ENCODE peak calls at places on chromosomes 16 and 17, in ten cellular contexts. D is tibial nerve, J is chondrocyte, S is brain microvascular endothelial cell, Z is SK-N-SH, W is WTC11, H is left ventricle myocardium inferior, A is PC-9, T is heart left ventricle, K is fibroblast of lung. N is an unnamed sample.

GRCh38 chr17:48542114-48542955 is 2.6 kb downstream of the HOXB2 start:
- DNase-seq in J (no peak), A (no peak), H (no peak), K (no peak), Z (no peak), W (no peak), S (no peak), T (no peak), D (no peak), N (no peak)

GRCh38 chr17:70239391-70239826 is 70.1 kb downstream of the KCNJ2 start:
- DNase-seq in W (no peak), S (no peak), A (no peak), Z (no peak), J (no peak), D (no peak), T (no peak), K (peak), H (no peak), N (no peak)

GRCh38 chr16:27374794-27375499 is 27.0 kb upstream of the IL21R start:
- DNase-seq in S (peak), D (peak), W (peak), A (peak), J (no peak), Z (peak), K (peak), H (peak), T (peak), N (no peak)

GRCh38 chr17:76134911-76135809 is 5.9 kb downstream of the FOXJ1 start:
- DNase-seq in H (no peak), W (peak), Z (no peak), D (no peak), K (no peak), S (no peak), A (no peak), T (peak), J (peak), N (no peak)

GRCh38 chr17:7438050-7438614 is 1.2 kb upstream of the FGF11 start:
- DNase-seq in W (peak), S (no peak), H (peak), J (no peak), Z (no peak), D (no peak), A (no peak), T (peak), K (no peak), N (no peak)

GRCh38 chr16:12833939-12834338 is 30.3 kb upstream of the CPPED1 start:
- DNase-seq in Z (peak), A (peak), D (no peak), H (no peak), K (peak), S (no peak), W (peak), J (no peak), T (no peak), N (no peak)

GRCh38 chr16:31474173-31474714 is 2.3 kb downstream of the TGFB1I1 start:
- DNase-seq in Z (no peak), K (peak), S (peak), A (no peak), J (no peak), H (no peak), W (no peak), T (no peak), D (no peak), N (no peak)

GRCh38 chr17:16987830-16988601 is 16.1 kb upstream of the TNFRSF13B start:
- DNase-seq in T (peak), Z (no peak), W (no peak), J (no peak), K (peak), H (peak), D (peak), S (peak), A (peak), N (no peak)

GRCh38 chr17:4631431-4631830 is 10.0 kb downstream of the ALOX15 start:
- DNase-seq in S (no peak), K (no peak), A (no peak), Z (no peak), T (no peak), J (no peak), W (no peak), H (no peak), D (no peak), N (no peak)

GRCh38 chr16:67186550-67186950 is 2.8 kb upstream of the MATCAP1 start:
- DNase-seq in W (peak), A (peak), D (no peak), S (no peak), Z (no peak), H (no peak), K (no peak), T (no peak), J (no peak), N (no peak)

GRCh38 chr16:87190288-87191240 is 126.6 kb downstream of the C16orf95 start:
- DNase-seq in Z (no peak), K (peak), S (no peak), H (no peak), T (no peak), D (no peak), J (no peak), W (no peak), A (no peak), N (no peak)

GRCh38 chr17:51601622-51602261 is 341.4 kb downstream of the UTP18 start:
- DNase-seq in D (no peak), S (no peak), T (no peak), A (no peak), H (no peak), K (no peak), W (no peak), Z (no peak), J (no peak), N (no peak)

GRCh38 chr17:2062571-2063183 is 7.8 kb downstream of the HIC1 start:
- DNase-seq in Z (no peak), D (no peak), S (peak), T (peak), A (no peak), H (no peak), K (peak), W (no peak), J (no peak), N (no peak)

GRCh38 chr17:73439597-73439996 is 127.8 kb upstream of the CDC42EP4 start:
- DNase-seq in A (no peak), H (no peak), W (no peak), S (no peak), Z (no peak), T (no peak), J (no peak), D (no peak), K (no peak), N (no peak)

GRCh38 chr16:57970319-57970718 is 609 bp downstream of the CNGB1 start:
- DNase-seq in J (no peak), K (no peak), W (no peak), S (no peak), A (no peak), T (no peak), D (no peak), Z (no peak), H (no peak), N (no peak)

GRCh38 chr17:79007504-79008381 is 1.8 kb downstream of the CANT1 start:
- DNase-seq in W (no peak), Z (no peak), D (no peak), A (no peak), K (no peak), S (no peak), H (no peak), J (no peak), T (no peak), N (no peak)

GRCh38 chr17:5912927-5913565 is 157.1 kb upstream of the WSCD1 start:
- DNase-seq in J (no peak), H (no peak), D (no peak), T (no peak), W (no peak), A (no peak), S (no peak), Z (no peak), K (no peak), N (no peak)

GRCh38 chr16:78955206-78955605 is 645.3 kb downstream of the MAF start:
- DNase-seq in T (no peak), A (no peak), J (no peak), H (no peak), D (no peak), W (no peak), K (no peak), Z (no peak), S (no peak), N (no peak)

GRCh38 chr17:63702223-63702577 is 2.3 kb upstream of the LIMD2 start:
- DNase-seq in K (no peak), W (no peak), Z (no peak), J (no peak), D (no peak), H (no peak), A (no peak), T (no peak), S (no peak), N (no peak)

GRCh38 chr16:12646490-12647274 is 157.0 kb downstream of the CPPED1 start:
- DNase-seq in S (peak), A (no peak), T (no peak), D (peak), Z (peak), K (peak), J (no peak), H (no peak), W (no peak), N (no peak)

GRCh38 chr16:2952679-2953078 is 11.4 kb upstream of the KREMEN2 start:
- DNase-seq in Z (no peak), W (no peak), S (no peak), J (peak), H (no peak), K (no peak), T (no peak), D (no peak), A (no peak), N (no peak)

GRCh38 chr16:76157629-76158028 is 119.6 kb upstream of the CNTNAP4 start:
- DNase-seq in K (no peak), J (no peak), T (no peak), Z (no peak), D (no peak), S (no peak), H (no peak), A (no peak), W (no peak), N (no peak)

GRCh38 chr17:78759203-78759968 is 22.7 kb downstream of the CYTH1 start:
- DNase-seq in K (peak), A (no peak), T (peak), D (no peak), H (peak), J (no peak), W (no peak), Z (peak), S (peak), N (no peak)

GRCh38 chr17:73983623-73984410 is 219.7 kb upstream of the RPL38 start:
- DNase-seq in Z (no peak), J (no peak), H (no peak), K (no peak), T (no peak), A (no peak), W (no peak), S (no peak), D (no peak), N (no peak)

GRCh38 chr17:22694362-22695227 is 1002.3 kb downstream of the KCNJ18 start:
- DNase-seq in S (no peak), Z (peak), W (no peak), A (no peak), D (no peak), T (no peak), H (no peak), K (no peak), J (no peak), N (no peak)

GRCh38 chr16:25493136-25493811 is 198.5 kb upstream of the HS3ST4 start:
- DNase-seq in T (no peak), K (peak), H (no peak), J (no peak), D (no peak), A (no peak), Z (no peak), S (no peak), W (no peak), N (no peak)

GRCh38 chr17:50093246-50093645 is 1.9 kb upstream of the PDK2 start:
- DNase-seq in Z (no peak), T (no peak), S (no peak), J (no peak), D (no peak), K (no peak), W (no peak), H (no peak), A (peak), N (no peak)

GRCh38 chr16:67302882-67303434 is 23.6 kb downstream of the KCTD19 start:
- DNase-seq in W (no peak), J (peak), H (no peak), D (no peak), S (no peak), Z (peak), K (no peak), A (no peak), T (no peak), N (no peak)

GRCh38 chr17:73744411-73744810 is 100.2 kb upstream of the SDK2 start:
- DNase-seq in J (no peak), A (no peak), T (no peak), S (no peak), K (no peak), H (no peak), D (no peak), W (no peak), Z (no peak), N (no peak)

GRCh38 chr17:30363715-30364202 is 15.0 kb upstream of the CPD start:
- DNase-seq in Z (no peak), J (no peak), A (peak), H (no peak), S (no peak), D (no peak), T (no peak), W (no peak), K (peak), N (no peak)

GRCh38 chr17:45301674-45302073 is 15.1 kb downstream of the MAP3K14 start:
- DNase-seq in K (no peak), W (no peak), D (no peak), A (no peak), S (no peak), T (no peak), Z (no peak), H (no peak), J (no peak), N (no peak)

GRCh38 chr17:72117748-72118587 is 2.9 kb upstream of the SOX9 start:
- DNase-seq in Z (peak), H (no peak), J (no peak), D (no peak), A (no peak), S (no peak), T (no peak), W (peak), K (no peak), N (no peak)

GRCh38 chr16:49473131-49473530 is 99.5 kb downstream of the C16orf78 start:
- DNase-seq in H (no peak), J (peak), S (no peak), D (no peak), W (no peak), K (no peak), A (no peak), T (no peak), Z (no peak), N (peak)

GRCh38 chr16:4337540-4338088 is 13.5 kb downstream of the PAM16 start:
- DNase-seq in T (no peak), H (no peak), A (no peak), S (no peak), J (no peak), K (no peak), D (no peak), W (no peak), Z (no peak), N (no peak)

GRCh38 chr16:4338712-4339299 is 12.3 kb downstream of the PAM16 start:
- DNase-seq in T (no peak), J (no peak), H (no peak), W (no peak), K (no peak), S (no peak), Z (no peak), A (no peak), D (no peak), N (no peak)

GRCh38 chr16:4336701-4337539 is 14.2 kb downstream of the PAM16 start:
- DNase-seq in D (no peak), H (no peak), S (no peak), J (no peak), A (no peak), W (no peak), K (no peak), Z (no peak), T (no peak), N (no peak)

GRCh38 chr16:4339455-4339854 is 11.7 kb downstream of the PAM16 start:
- DNase-seq in S (no peak), H (no peak), W (no peak), D (no peak), K (no peak), T (no peak), J (no peak), Z (no peak), A (no peak), N (no peak)

GRCh38 chr16:4338125-4338582 is 13.0 kb downstream of the PAM16 start:
- DNase-seq in K (no peak), J (no peak), T (no peak), S (no peak), D (no peak), W (no peak), Z (no peak), H (no peak), A (no peak), N (no peak)
- TF ChIP-seq CTCF in K (no peak), J (no peak), T (no peak), S (peak), D (no peak), W (no peak), Z (no peak), H (no peak), A (no peak), N (no peak)

DNA sequence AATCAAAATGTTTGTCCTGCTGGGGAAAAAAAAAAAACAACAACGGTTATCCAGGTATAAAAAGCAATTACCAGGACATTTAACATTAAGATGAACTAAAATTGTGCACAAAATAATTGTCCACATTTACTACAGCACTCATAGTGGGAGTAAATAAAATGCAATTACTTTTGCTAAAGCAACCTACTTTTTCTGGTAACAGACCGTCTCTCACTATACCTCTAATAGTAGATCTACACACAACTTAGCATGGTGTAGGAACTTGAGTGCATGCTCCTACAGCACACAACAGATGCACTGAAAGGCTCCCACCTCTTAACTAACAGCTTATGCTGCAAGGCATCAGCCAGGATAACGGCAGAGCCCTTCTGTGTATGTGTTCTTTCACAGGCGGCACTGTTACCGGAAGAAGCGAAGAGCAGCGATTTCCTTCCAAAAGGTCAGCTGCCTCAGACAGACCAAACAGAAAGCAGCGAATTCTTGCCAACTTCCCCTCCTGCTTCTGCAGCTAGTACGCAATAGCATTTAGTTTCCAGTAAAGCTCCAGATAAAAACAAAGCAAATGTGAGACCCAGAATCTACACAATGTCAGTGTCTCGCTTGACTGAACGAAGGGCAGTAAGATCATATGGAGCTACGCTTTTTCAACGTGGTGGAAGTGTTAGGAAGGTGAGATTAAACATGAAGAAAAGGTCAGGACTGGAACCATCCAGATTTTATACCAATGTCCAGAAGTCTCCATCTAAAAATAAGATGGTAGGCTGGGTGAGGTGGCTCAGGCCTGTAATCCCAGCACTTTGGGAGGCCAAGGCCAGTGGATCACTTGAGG is 27.6 kb downstream of the STAT5B start:
- DNase-seq in W (no peak), A (no peak), T (peak), D (peak), S (peak), Z (peak), J (no peak), H (peak), K (peak), N (no peak)
- TF ChIP-seq CTCF in W (no peak), A (no peak), T (no peak), D (no peak), S (peak), Z (no peak), J (peak), H (no peak), K (peak), N (no peak)

GRCh38 chr16:35185366-35186044 is 1726.1 kb downstream of the TP53TG3F start:
- DNase-seq in T (no peak), J (peak), S (no peak), D (no peak), W (no peak), Z (no peak), H (no peak), K (no peak), A (no peak), N (no peak)

GRCh38 chr16:35184356-35184870 is 1725.0 kb downstream of the TP53TG3F start:
- DNase-seq in T (no peak), A (peak), S (no peak), J (peak), Z (no peak), W (no peak), K (no peak), H (no peak), D (no peak), N (no peak)

GRCh38 chr16:35186045-35186759 is 1726.8 kb downstream of the TP53TG3F start:
- DNase-seq in W (no peak), D (no peak), A (peak), H (no peak), J (peak), T (no peak), K (no peak), Z (no peak), S (no peak), N (no peak)

GRCh38 chr16:35187665-35188225 is 1728.3 kb downstream of the TP53TG3F start:
- DNase-seq in D (no peak), S (no peak), W (no peak), H (no peak), Z (no peak), T (no peak), J (peak), K (no peak), A (no peak), N (no peak)

GRCh38 chr16:35188288-35189155 is 1729.1 kb downstream of the TP53TG3F start:
- DNase-seq in H (no peak), T (no peak), A (no peak), W (no peak), D (no peak), S (no peak), K (no peak), Z (peak), J (peak), N (no peak)
- TF ChIP-seq CTCF in H (peak), T (no peak), A (peak), W (no peak), D (no peak), S (peak), K (no peak), Z (peak), J (no peak), N (no peak)

GRCh38 chr17:29005936-29006438 is at the start of gene SEZ6:
- DNase-seq in A (no peak), W (peak), Z (peak), H (peak), T (peak), S (peak), K (peak), J (no peak), D (no peak), N (peak)
- TF ChIP-seq CTCF in A (no peak), W (no peak), Z (no peak), H (peak), T (no peak), S (no peak), K (no peak), J (no peak), D (peak), N (peak)

GRCh38 chr16:68448360-68448970 is at the start of gene SMPD3:
- DNase-seq in Z (peak), S (peak), A (peak), D (peak), W (peak), T (peak), J (peak), K (peak), H (peak), N (peak)

GRCh38 chr16:68444058-68444657 is 4.2 kb downstream of the SMPD3 start:
- DNase-seq in S (peak), T (peak), D (no peak), H (no peak), W (peak), J (no peak), Z (no peak), K (peak), A (no peak), N (no peak)

GRCh38 chr16:68447721-68448359 is 468 bp downstream of the SMPD3 start:
- DNase-seq in A (no peak), S (no peak), W (no peak), H (no peak), D (no peak), Z (peak), K (no peak), J (no peak), T (no peak), N (no peak)

GRCh38 chr16:68446941-68447675 is 1.2 kb downstream of the SMPD3 start:
- DNase-seq in T (no peak), J (no peak), A (no peak), H (no peak), Z (peak), W (peak), K (no peak), S (no peak), D (no peak), N (no peak)

DNA sequence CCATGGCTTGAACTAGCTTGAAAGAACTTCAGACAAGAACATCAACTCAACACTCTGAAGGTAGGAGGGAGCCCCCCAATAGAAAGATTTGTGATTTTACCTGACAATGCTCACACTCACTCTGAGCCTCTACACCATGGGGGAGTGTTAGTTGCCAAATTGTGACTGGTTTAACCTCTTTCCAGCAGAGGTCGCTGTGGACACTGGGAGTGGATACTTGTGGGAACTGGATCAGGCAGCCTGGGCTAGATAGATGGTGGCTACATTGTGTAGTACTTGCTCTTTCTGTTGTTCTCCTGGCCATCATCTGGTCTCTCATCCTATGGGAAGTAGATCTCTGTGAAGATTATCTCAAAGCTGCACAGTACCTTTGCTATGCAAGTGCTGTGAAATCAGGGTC is 2.9 kb downstream of the SMPD3 start:
- DNase-seq in K (no peak), J (no peak), A (peak), W (peak), Z (peak), S (peak), H (no peak), T (no peak), D (no peak), N (no peak)
- TF ChIP-seq CTCF in K (peak), J (peak), A (peak), W (peak), Z (peak), S (peak), H (peak), T (no peak), D (no peak), N (peak)

N was measured in type B pancreatic cell.